ENCODE peak calls at places on chromosomes 11 and 22, in seven cellular contexts. One of them, this sample, is unnamed.

GRCh38 chr22:40215266-40215665 is 37.5 kb downstream of the TNRC6B start:
- DNase-seq in caudate nucleus: no peak
- DNase-seq in SK-N-DZ: no peak
- DNase-seq in heart right ventricle: no peak
- DNase-seq in DMS153: no peak
- DNase-seq in stimulated activated CD4-positive, alpha-beta T cell treated with anti-CD3 and anti-CD28 coated beads, Interleukin-2, amount 100 ng/mL, for 24 hours: no peak
- DNase-seq in CD4-positive, alpha-beta T cell: no peak
- DNase-seq in this sample: no peak

GRCh38 chr22:45525480-45525879 is 22.8 kb downstream of the FBLN1 start:
- DNase-seq in caudate nucleus: no peak
- DNase-seq in SK-N-DZ: no peak
- DNase-seq in heart right ventricle: no peak
- DNase-seq in DMS153: no peak
- DNase-seq in stimulated activated CD4-positive, alpha-beta T cell treated with anti-CD3 and anti-CD28 coated beads, Interleukin-2, amount 100 ng/mL, for 24 hours: no peak
- DNase-seq in CD4-positive, alpha-beta T cell: no peak
- DNase-seq in this sample: no peak

GRCh38 chr11:66068923-66069714 is 953 bp upstream of the PACS1 start:
- DNase-seq in caudate nucleus: peak
- DNase-seq in SK-N-DZ: no peak
- DNase-seq in heart right ventricle: no peak
- DNase-seq in DMS153: no peak
- DNase-seq in stimulated activated CD4-positive, alpha-beta T cell treated with anti-CD3 and anti-CD28 coated beads, Interleukin-2, amount 100 ng/mL, for 24 hours: peak
- DNase-seq in CD4-positive, alpha-beta T cell: no peak
- DNase-seq in this sample: no peak

GRCh38 chr11:74010306-74010981 is 1.6 kb upstream of the UCP3 start:
- DNase-seq in caudate nucleus: no peak
- DNase-seq in SK-N-DZ: no peak
- DNase-seq in heart right ventricle: no peak
- DNase-seq in DMS153: no peak
- DNase-seq in stimulated activated CD4-positive, alpha-beta T cell treated with anti-CD3 and anti-CD28 coated beads, Interleukin-2, amount 100 ng/mL, for 24 hours: no peak
- DNase-seq in CD4-positive, alpha-beta T cell: no peak
- DNase-seq in this sample: no peak

GRCh38 chr22:27240298-27240885 is 561.2 kb downstream of the MN1 start:
- DNase-seq in caudate nucleus: no peak
- DNase-seq in SK-N-DZ: no peak
- DNase-seq in heart right ventricle: no peak
- DNase-seq in DMS153: no peak
- DNase-seq in stimulated activated CD4-positive, alpha-beta T cell treated with anti-CD3 and anti-CD28 coated beads, Interleukin-2, amount 100 ng/mL, for 24 hours: no peak
- DNase-seq in CD4-positive, alpha-beta T cell: no peak
- DNase-seq in this sample: no peak

GRCh38 chr11:107562647-107563208 is 2.8 kb downstream of the ALKBH8 start:
- DNase-seq in caudate nucleus: no peak
- DNase-seq in SK-N-DZ: no peak
- DNase-seq in heart right ventricle: no peak
- DNase-seq in DMS153: no peak
- DNase-seq in stimulated activated CD4-positive, alpha-beta T cell treated with anti-CD3 and anti-CD28 coated beads, Interleukin-2, amount 100 ng/mL, for 24 hours: no peak
- DNase-seq in CD4-positive, alpha-beta T cell: no peak
- DNase-seq in this sample: no peak

GRCh38 chr11:57647368-57647767 is 2.3 kb downstream of the YPEL4 start:
- DNase-seq in caudate nucleus: no peak
- DNase-seq in SK-N-DZ: peak
- DNase-seq in heart right ventricle: no peak
- DNase-seq in DMS153: no peak
- DNase-seq in stimulated activated CD4-positive, alpha-beta T cell treated with anti-CD3 and anti-CD28 coated beads, Interleukin-2, amount 100 ng/mL, for 24 hours: no peak
- DNase-seq in CD4-positive, alpha-beta T cell: no peak
- DNase-seq in this sample: peak

GRCh38 chr22:30626413-30626812 is 9.2 kb upstream of the SLC35E4 start:
- DNase-seq in caudate nucleus: no peak
- DNase-seq in SK-N-DZ: no peak
- DNase-seq in heart right ventricle: no peak
- DNase-seq in DMS153: no peak
- DNase-seq in stimulated activated CD4-positive, alpha-beta T cell treated with anti-CD3 and anti-CD28 coated beads, Interleukin-2, amount 100 ng/mL, for 24 hours: no peak
- DNase-seq in CD4-positive, alpha-beta T cell: no peak
- DNase-seq in this sample: no peak

GRCh38 chr11:9396752-9397151 is 12.3 kb downstream of the IPO7 start:
- DNase-seq in caudate nucleus: no peak
- DNase-seq in SK-N-DZ: no peak
- DNase-seq in heart right ventricle: no peak
- DNase-seq in DMS153: no peak
- DNase-seq in stimulated activated CD4-positive, alpha-beta T cell treated with anti-CD3 and anti-CD28 coated beads, Interleukin-2, amount 100 ng/mL, for 24 hours: no peak
- DNase-seq in CD4-positive, alpha-beta T cell: no peak
- DNase-seq in this sample: no peak

GRCh38 chr11:35814026-35814425 is 129.8 kb upstream of the LDLRAD3 start:
- DNase-seq in caudate nucleus: no peak
- DNase-seq in SK-N-DZ: no peak
- DNase-seq in heart right ventricle: no peak
- DNase-seq in DMS153: no peak
- DNase-seq in stimulated activated CD4-positive, alpha-beta T cell treated with anti-CD3 and anti-CD28 coated beads, Interleukin-2, amount 100 ng/mL, for 24 hours: no peak
- DNase-seq in CD4-positive, alpha-beta T cell: no peak
- DNase-seq in this sample: no peak

GRCh38 chr22:40040927-40041326 is 46.2 kb downstream of the FAM83F start:
- DNase-seq in caudate nucleus: no peak
- DNase-seq in SK-N-DZ: no peak
- DNase-seq in heart right ventricle: peak
- DNase-seq in DMS153: no peak
- DNase-seq in stimulated activated CD4-positive, alpha-beta T cell treated with anti-CD3 and anti-CD28 coated beads, Interleukin-2, amount 100 ng/mL, for 24 hours: no peak
- DNase-seq in CD4-positive, alpha-beta T cell: no peak
- DNase-seq in this sample: no peak

GRCh38 chr11:87463486-87464102 is 425.9 kb downstream of the TMEM135 start:
- DNase-seq in caudate nucleus: no peak
- DNase-seq in SK-N-DZ: peak
- DNase-seq in heart right ventricle: no peak
- DNase-seq in DMS153: peak
- DNase-seq in stimulated activated CD4-positive, alpha-beta T cell treated with anti-CD3 and anti-CD28 coated beads, Interleukin-2, amount 100 ng/mL, for 24 hours: no peak
- DNase-seq in CD4-positive, alpha-beta T cell: no peak
- DNase-seq in this sample: peak

GRCh38 chr11:88326112-88326511 is 11.4 kb downstream of the CTSC start:
- DNase-seq in caudate nucleus: no peak
- DNase-seq in SK-N-DZ: no peak
- DNase-seq in heart right ventricle: no peak
- DNase-seq in DMS153: no peak
- DNase-seq in stimulated activated CD4-positive, alpha-beta T cell treated with anti-CD3 and anti-CD28 coated beads, Interleukin-2, amount 100 ng/mL, for 24 hours: no peak
- DNase-seq in CD4-positive, alpha-beta T cell: no peak
- DNase-seq in this sample: no peak

GRCh38 chr11:71352748-71353147 is 95.4 kb downstream of the DHCR7 start:
- DNase-seq in caudate nucleus: no peak
- DNase-seq in SK-N-DZ: no peak
- DNase-seq in heart right ventricle: no peak
- DNase-seq in DMS153: no peak
- DNase-seq in stimulated activated CD4-positive, alpha-beta T cell treated with anti-CD3 and anti-CD28 coated beads, Interleukin-2, amount 100 ng/mL, for 24 hours: no peak
- DNase-seq in CD4-positive, alpha-beta T cell: no peak
- DNase-seq in this sample: no peak

GRCh38 chr22:47164514-47165337 is 402.3 kb downstream of the TBC1D22A start:
- DNase-seq in caudate nucleus: no peak
- DNase-seq in SK-N-DZ: no peak
- DNase-seq in heart right ventricle: peak
- DNase-seq in DMS153: no peak
- DNase-seq in stimulated activated CD4-positive, alpha-beta T cell treated with anti-CD3 and anti-CD28 coated beads, Interleukin-2, amount 100 ng/mL, for 24 hours: no peak
- DNase-seq in CD4-positive, alpha-beta T cell: no peak
- DNase-seq in this sample: peak

GRCh38 chr11:64859542-64860414 is 15.3 kb upstream of the CDC42BPG start:
- DNase-seq in caudate nucleus: no peak
- DNase-seq in SK-N-DZ: no peak
- DNase-seq in heart right ventricle: no peak
- DNase-seq in DMS153: no peak
- DNase-seq in stimulated activated CD4-positive, alpha-beta T cell treated with anti-CD3 and anti-CD28 coated beads, Interleukin-2, amount 100 ng/mL, for 24 hours: peak
- DNase-seq in CD4-positive, alpha-beta T cell: peak
- DNase-seq in this sample: no peak

This sample was measured in NCI-H1417.